ENCODE peak calls at places on chromosomes 12 and 14, in five cellular contexts. I, A, Z, E and F are unnamed samples.

GRCh38 chr14:21258194-21258888 is 10.9 kb downstream of the HNRNPC start:
- DNase-seq in Z (no peak), E (no peak), I (no peak), A (no peak), F (no peak)

GRCh38 chr12:40192704-40193255 is 32.0 kb upstream of the LRRK2 start:
- DNase-seq in E (no peak), I (peak), A (no peak), Z (no peak), F (no peak)

GRCh38 chr14:92754956-92755355 is 6.5 kb upstream of the LGMN start:
- DNase-seq in E (no peak), I (no peak), Z (no peak), A (no peak), F (no peak)

GRCh38 chr12:58931518-58931917 is 11.2 kb upstream of the LRIG3 start:
- DNase-seq in I (no peak), E (no peak), Z (no peak), A (no peak), F (no peak)

GRCh38 chr12:48334807-48335206 is 15.9 kb downstream of the ZNF641 start:
- DNase-seq in A (no peak), Z (no peak), E (no peak), I (no peak), F (no peak)

GRCh38 chr14:68627868-68628604 is 164.8 kb downstream of the ZFP36L1 start:
- DNase-seq in Z (peak), I (peak), E (peak), A (peak), F (peak)

GRCh38 chr12:129467749-129468148 is 436.1 kb downstream of the TMEM132D start:
- DNase-seq in E (no peak), A (no peak), Z (no peak), I (no peak), F (no peak)

GRCh38 chr12:69623970-69624369 is 13.3 kb upstream of the LRRC10 start:
- DNase-seq in Z (no peak), E (no peak), A (no peak), I (no peak), F (no peak)

GRCh38 chr12:108995370-108995992 is 25.4 kb downstream of the SVOP start:
- DNase-seq in I (no peak), E (no peak), A (no peak), Z (no peak), F (no peak)

GRCh38 chr14:96756745-96757144 is 40.4 kb upstream of the VRK1 start:
- DNase-seq in E (no peak), A (no peak), Z (no peak), I (no peak), F (no peak)

GRCh38 chr12:24044973-24045703 is 95.7 kb upstream of the SOX5 start:
- DNase-seq in E (no peak), A (no peak), Z (no peak), I (no peak), F (no peak)

GRCh38 chr14:68705741-68706283 is 87.1 kb downstream of the ZFP36L1 start:
- DNase-seq in I (no peak), E (no peak), A (no peak), Z (no peak), F (no peak)

GRCh38 chr14:51846631-51847488 is 13.6 kb upstream of the GNG2 start:
- DNase-seq in I (peak), Z (no peak), A (peak), E (peak), F (no peak)